ENCODE peak calls at places on chromosomes 11 and 22, in nine cellular contexts. One of them, this sample, is unnamed.

GRCh38 chr22:46528121-46528610 is 9.3 kb downstream of the CELSR1 start:
- DNase-seq in lower leg skin: no peak
- DNase-seq in IMR-90: peak; percentile 64
- DNase-seq in HepG2: peak; percentile 95
- DNase-seq in heart left ventricle: no peak
- DNase-seq in stimulated activated CD4-positive, alpha-beta T cell treated with anti-CD3 and anti-CD28 coated beads, Interleukin-2, amount 100 ng/mL, for 48 hours: no peak
- DNase-seq in fibroblast of lung: peak; percentile 91
- DNase-seq in epithelial cell of proximal tubule: peak; percentile 85
- DNase-seq in progenitor cell of endocrine pancreas: no peak
- DNase-seq in this sample: no peak

GRCh38 chr11:65773784-65774411 is 6.9 kb downstream of the AP5B1 start:
- DNase-seq in stimulated activated CD4-positive, alpha-beta T cell treated with anti-CD3 and anti-CD28 coated beads, Interleukin-2, amount 100 ng/mL, for 48 hours: no peak
- DNase-seq in progenitor cell of endocrine pancreas: no peak
- DNase-seq in IMR-90: no peak
- DNase-seq in HepG2: no peak
- DNase-seq in heart left ventricle: no peak
- DNase-seq in fibroblast of lung: no peak
- DNase-seq in lower leg skin: no peak
- DNase-seq in epithelial cell of proximal tubule: no peak
- DNase-seq in this sample: no peak

GRCh38 chr11:44538375-44539054 is 26.9 kb upstream of the CD82 start:
- DNase-seq in IMR-90: peak; percentile 56
- DNase-seq in heart left ventricle: peak; percentile 77
- DNase-seq in stimulated activated CD4-positive, alpha-beta T cell treated with anti-CD3 and anti-CD28 coated beads, Interleukin-2, amount 100 ng/mL, for 48 hours: peak; percentile 74
- DNase-seq in HepG2: peak; percentile 48
- DNase-seq in progenitor cell of endocrine pancreas: peak; percentile 76
- DNase-seq in fibroblast of lung: peak; percentile 32
- DNase-seq in epithelial cell of proximal tubule: no peak
- DNase-seq in lower leg skin: peak; percentile 61
- DNase-seq in this sample: peak; percentile 80

GRCh38 chr22:47750086-47750485 is 987.6 kb downstream of the TBC1D22A start:
- DNase-seq in lower leg skin: no peak
- DNase-seq in fibroblast of lung: no peak
- DNase-seq in epithelial cell of proximal tubule: no peak
- DNase-seq in HepG2: no peak
- DNase-seq in IMR-90: no peak
- DNase-seq in heart left ventricle: no peak
- DNase-seq in stimulated activated CD4-positive, alpha-beta T cell treated with anti-CD3 and anti-CD28 coated beads, Interleukin-2, amount 100 ng/mL, for 48 hours: no peak
- DNase-seq in progenitor cell of endocrine pancreas: no peak
- DNase-seq in this sample: no peak

GRCh38 chr11:35662649-35663407 is at the start of gene TRIM44:
- DNase-seq in heart left ventricle: peak; percentile 91
- DNase-seq in HepG2: peak; percentile 59
- DNase-seq in stimulated activated CD4-positive, alpha-beta T cell treated with anti-CD3 and anti-CD28 coated beads, Interleukin-2, amount 100 ng/mL, for 48 hours: peak; percentile 77
- DNase-seq in epithelial cell of proximal tubule: no peak
- DNase-seq in progenitor cell of endocrine pancreas: peak; percentile 50
- DNase-seq in fibroblast of lung: peak; percentile 85
- DNase-seq in lower leg skin: peak; percentile 76
- DNase-seq in IMR-90: peak; percentile 81
- DNase-seq in this sample: peak; percentile 92

GRCh38 chr11:56251954-56252353 is at the start of gene OR5T3:
- DNase-seq in epithelial cell of proximal tubule: no peak
- DNase-seq in fibroblast of lung: no peak
- DNase-seq in progenitor cell of endocrine pancreas: no peak
- DNase-seq in stimulated activated CD4-positive, alpha-beta T cell treated with anti-CD3 and anti-CD28 coated beads, Interleukin-2, amount 100 ng/mL, for 48 hours: no peak
- DNase-seq in IMR-90: no peak
- DNase-seq in HepG2: no peak
- DNase-seq in lower leg skin: no peak
- DNase-seq in heart left ventricle: no peak
- DNase-seq in this sample: no peak

GRCh38 chr11:35237860-35238715 is 99.1 kb downstream of the CD44 start:
- DNase-seq in fibroblast of lung: peak; percentile 43
- DNase-seq in HepG2: peak; percentile 47
- DNase-seq in progenitor cell of endocrine pancreas: peak; percentile 17
- DNase-seq in IMR-90: no peak
- DNase-seq in stimulated activated CD4-positive, alpha-beta T cell treated with anti-CD3 and anti-CD28 coated beads, Interleukin-2, amount 100 ng/mL, for 48 hours: peak; percentile 67
- DNase-seq in heart left ventricle: no peak
- DNase-seq in lower leg skin: peak; percentile 44
- DNase-seq in epithelial cell of proximal tubule: no peak
- DNase-seq in this sample: no peak

GRCh38 chr22:24325105-24325757 is 54.6 kb downstream of the SPECC1L start:
- DNase-seq in stimulated activated CD4-positive, alpha-beta T cell treated with anti-CD3 and anti-CD28 coated beads, Interleukin-2, amount 100 ng/mL, for 48 hours: no peak
- DNase-seq in epithelial cell of proximal tubule: peak; percentile 47
- DNase-seq in IMR-90: peak; percentile 92
- DNase-seq in lower leg skin: no peak
- DNase-seq in HepG2: peak; percentile 49
- DNase-seq in fibroblast of lung: peak; percentile 85
- DNase-seq in progenitor cell of endocrine pancreas: no peak
- DNase-seq in heart left ventricle: no peak
- DNase-seq in this sample: no peak

GRCh38 chr11:57349491-57350274 is 11.5 kb downstream of the P2RX3 start:
- DNase-seq in stimulated activated CD4-positive, alpha-beta T cell treated with anti-CD3 and anti-CD28 coated beads, Interleukin-2, amount 100 ng/mL, for 48 hours: peak; percentile 74
- DNase-seq in HepG2: peak; percentile 35
- DNase-seq in lower leg skin: no peak
- DNase-seq in heart left ventricle: peak; percentile 67
- DNase-seq in progenitor cell of endocrine pancreas: peak; percentile 71
- DNase-seq in IMR-90: peak; percentile 33
- DNase-seq in epithelial cell of proximal tubule: no peak
- DNase-seq in fibroblast of lung: peak; percentile 21
- DNase-seq in this sample: no peak

GRCh38 chr11:8681837-8682218 is 637 bp downstream of the TRIM66 start:
- DNase-seq in lower leg skin: no peak
- DNase-seq in fibroblast of lung: no peak
- DNase-seq in progenitor cell of endocrine pancreas: no peak
- DNase-seq in HepG2: no peak
- DNase-seq in IMR-90: no peak
- DNase-seq in stimulated activated CD4-positive, alpha-beta T cell treated with anti-CD3 and anti-CD28 coated beads, Interleukin-2, amount 100 ng/mL, for 48 hours: no peak
- DNase-seq in epithelial cell of proximal tubule: no peak
- DNase-seq in heart left ventricle: no peak
- DNase-seq in this sample: peak; percentile 66

GRCh38 chr11:122668562-122669090 is 13.1 kb downstream of the UBASH3B start:
- DNase-seq in epithelial cell of proximal tubule: no peak
- DNase-seq in stimulated activated CD4-positive, alpha-beta T cell treated with anti-CD3 and anti-CD28 coated beads, Interleukin-2, amount 100 ng/mL, for 48 hours: no peak
- DNase-seq in heart left ventricle: no peak
- DNase-seq in fibroblast of lung: peak; percentile 90
- DNase-seq in HepG2: no peak
- DNase-seq in progenitor cell of endocrine pancreas: no peak
- DNase-seq in lower leg skin: no peak
- DNase-seq in IMR-90: peak; percentile 98
- DNase-seq in this sample: no peak

GRCh38 chr11:65645710-65646109 is 7.8 kb downstream of the SIPA1 start:
- DNase-seq in HepG2: no peak
- DNase-seq in progenitor cell of endocrine pancreas: no peak
- DNase-seq in lower leg skin: no peak
- DNase-seq in fibroblast of lung: peak; percentile 69
- DNase-seq in epithelial cell of proximal tubule: no peak
- DNase-seq in heart left ventricle: no peak
- DNase-seq in IMR-90: peak; percentile 55
- DNase-seq in stimulated activated CD4-positive, alpha-beta T cell treated with anti-CD3 and anti-CD28 coated beads, Interleukin-2, amount 100 ng/mL, for 48 hours: no peak
- DNase-seq in this sample: no peak

GRCh38 chr11:104095791-104096190 is 59.4 kb downstream of the DDI1 start:
- DNase-seq in progenitor cell of endocrine pancreas: no peak
- DNase-seq in heart left ventricle: no peak
- DNase-seq in IMR-90: no peak
- DNase-seq in epithelial cell of proximal tubule: no peak
- DNase-seq in stimulated activated CD4-positive, alpha-beta T cell treated with anti-CD3 and anti-CD28 coated beads, Interleukin-2, amount 100 ng/mL, for 48 hours: no peak
- DNase-seq in lower leg skin: no peak
- DNase-seq in fibroblast of lung: no peak
- DNase-seq in HepG2: no peak
- DNase-seq in this sample: no peak

GRCh38 chr11:75350743-75351540 is 519 bp downstream of the ARRB1 start:
- DNase-seq in epithelial cell of proximal tubule: no peak
- DNase-seq in lower leg skin: no peak
- DNase-seq in progenitor cell of endocrine pancreas: no peak
- DNase-seq in heart left ventricle: peak; percentile 63
- DNase-seq in stimulated activated CD4-positive, alpha-beta T cell treated with anti-CD3 and anti-CD28 coated beads, Interleukin-2, amount 100 ng/mL, for 48 hours: no peak
- DNase-seq in HepG2: no peak
- DNase-seq in IMR-90: peak; percentile 46
- DNase-seq in fibroblast of lung: peak; percentile 49
- DNase-seq in this sample: peak; percentile 72

GRCh38 chr22:27576815-27577564 is 224.6 kb downstream of the MN1 start:
- DNase-seq in lower leg skin: no peak
- DNase-seq in fibroblast of lung: peak; percentile 82
- DNase-seq in heart left ventricle: peak; percentile 75
- DNase-seq in HepG2: no peak
- DNase-seq in epithelial cell of proximal tubule: no peak
- DNase-seq in stimulated activated CD4-positive, alpha-beta T cell treated with anti-CD3 and anti-CD28 coated beads, Interleukin-2, amount 100 ng/mL, for 48 hours: no peak
- DNase-seq in IMR-90: peak; percentile 70
- DNase-seq in progenitor cell of endocrine pancreas: no peak
- DNase-seq in this sample: no peak

GRCh38 chr11:94674005-94674491 is 94.1 kb upstream of the AMOTL1 start:
- DNase-seq in IMR-90: no peak
- DNase-seq in HepG2: no peak
- DNase-seq in heart left ventricle: peak; percentile 32
- DNase-seq in fibroblast of lung: no peak
- DNase-seq in lower leg skin: peak; percentile 13
- DNase-seq in stimulated activated CD4-positive, alpha-beta T cell treated with anti-CD3 and anti-CD28 coated beads, Interleukin-2, amount 100 ng/mL, for 48 hours: no peak
- DNase-seq in progenitor cell of endocrine pancreas: no peak
- DNase-seq in epithelial cell of proximal tubule: no peak
- DNase-seq in this sample: no peak

GRCh38 chr11:128231845-128232410 is 355.4 kb downstream of the ETS1 start:
- DNase-seq in lower leg skin: no peak
- DNase-seq in epithelial cell of proximal tubule: no peak
- DNase-seq in stimulated activated CD4-positive, alpha-beta T cell treated with anti-CD3 and anti-CD28 coated beads, Interleukin-2, amount 100 ng/mL, for 48 hours: no peak
- DNase-seq in fibroblast of lung: no peak
- DNase-seq in IMR-90: no peak
- DNase-seq in heart left ventricle: no peak
- DNase-seq in HepG2: no peak
- DNase-seq in progenitor cell of endocrine pancreas: no peak
- DNase-seq in this sample: no peak

GRCh38 chr11:124746621-124747243 is 5.3 kb downstream of the VSIG2 start:
- DNase-seq in epithelial cell of proximal tubule: peak; percentile 64
- DNase-seq in fibroblast of lung: peak; percentile 58
- DNase-seq in HepG2: peak; percentile 89
- DNase-seq in progenitor cell of endocrine pancreas: peak; percentile 66
- DNase-seq in lower leg skin: no peak
- DNase-seq in IMR-90: peak; percentile 72
- DNase-seq in heart left ventricle: peak; percentile 69
- DNase-seq in stimulated activated CD4-positive, alpha-beta T cell treated with anti-CD3 and anti-CD28 coated beads, Interleukin-2, amount 100 ng/mL, for 48 hours: peak; percentile 68
- DNase-seq in this sample: no peak

GRCh38 chr22:46147471-46148267 is 2.7 kb upstream of the PPARA start:
- DNase-seq in lower leg skin: no peak
- DNase-seq in progenitor cell of endocrine pancreas: no peak
- DNase-seq in HepG2: peak; percentile 73
- DNase-seq in epithelial cell of proximal tubule: no peak
- DNase-seq in heart left ventricle: no peak
- DNase-seq in fibroblast of lung: no peak
- DNase-seq in stimulated activated CD4-positive, alpha-beta T cell treated with anti-CD3 and anti-CD28 coated beads, Interleukin-2, amount 100 ng/mL, for 48 hours: no peak
- DNase-seq in IMR-90: no peak
- DNase-seq in this sample: no peak

GRCh38 chr11:2885017-2885675 is 429 bp downstream of the CDKN1C start:
- DNase-seq in IMR-90: peak; percentile 36
- DNase-seq in progenitor cell of endocrine pancreas: no peak
- DNase-seq in fibroblast of lung: peak; percentile 47
- DNase-seq in lower leg skin: no peak
- DNase-seq in HepG2: no peak
- DNase-seq in epithelial cell of proximal tubule: no peak
- DNase-seq in stimulated activated CD4-positive, alpha-beta T cell treated with anti-CD3 and anti-CD28 coated beads, Interleukin-2, amount 100 ng/mL, for 48 hours: no peak
- DNase-seq in heart left ventricle: peak; percentile 61
- DNase-seq in this sample: no peak

GRCh38 chr22:42717197-42717967 is 3.3 kb downstream of the A4GALT start:
- DNase-seq in heart left ventricle: no peak
- DNase-seq in progenitor cell of endocrine pancreas: no peak
- DNase-seq in epithelial cell of proximal tubule: no peak
- DNase-seq in IMR-90: no peak
- DNase-seq in stimulated activated CD4-positive, alpha-beta T cell treated with anti-CD3 and anti-CD28 coated beads, Interleukin-2, amount 100 ng/mL, for 48 hours: no peak
- DNase-seq in fibroblast of lung: no peak
- DNase-seq in lower leg skin: no peak
- DNase-seq in HepG2: no peak
- DNase-seq in this sample: no peak

GRCh38 chr11:47768090-47768620 is 1.0 kb upstream of the FNBP4 start:
- DNase-seq in stimulated activated CD4-positive, alpha-beta T cell treated with anti-CD3 and anti-CD28 coated beads, Interleukin-2, amount 100 ng/mL, for 48 hours: peak; percentile 24
- DNase-seq in IMR-90: peak; percentile 61
- DNase-seq in fibroblast of lung: peak; percentile 68
- DNase-seq in epithelial cell of proximal tubule: peak; percentile 50
- DNase-seq in HepG2: no peak
- DNase-seq in heart left ventricle: peak; percentile 88
- DNase-seq in lower leg skin: peak; percentile 73
- DNase-seq in progenitor cell of endocrine pancreas: no peak
- DNase-seq in this sample: peak; percentile 79

GRCh38 chr11:64206457-64207246 is at the start of gene FERMT3:
- DNase-seq in lower leg skin: peak; percentile 68
- DNase-seq in fibroblast of lung: no peak
- DNase-seq in HepG2: no peak
- DNase-seq in heart left ventricle: peak; percentile 61
- DNase-seq in stimulated activated CD4-positive, alpha-beta T cell treated with anti-CD3 and anti-CD28 coated beads, Interleukin-2, amount 100 ng/mL, for 48 hours: peak; percentile 66
- DNase-seq in epithelial cell of proximal tubule: no peak
- DNase-seq in IMR-90: no peak
- DNase-seq in progenitor cell of endocrine pancreas: no peak
- DNase-seq in this sample: no peak

GRCh38 chr11:44793350-44794090 is 66.8 kb downstream of the TSPAN18 start:
- DNase-seq in lower leg skin: no peak
- DNase-seq in epithelial cell of proximal tubule: no peak
- DNase-seq in stimulated activated CD4-positive, alpha-beta T cell treated with anti-CD3 and anti-CD28 coated beads, Interleukin-2, amount 100 ng/mL, for 48 hours: no peak
- DNase-seq in progenitor cell of endocrine pancreas: no peak
- DNase-seq in IMR-90: peak; percentile 57
- DNase-seq in heart left ventricle: no peak
- DNase-seq in fibroblast of lung: peak; percentile 27
- DNase-seq in HepG2: no peak
- DNase-seq in this sample: no peak

GRCh38 chr22:26672060-26672471 is 14.7 kb downstream of the MIAT start:
- DNase-seq in fibroblast of lung: no peak
- DNase-seq in HepG2: no peak
- DNase-seq in epithelial cell of proximal tubule: no peak
- DNase-seq in stimulated activated CD4-positive, alpha-beta T cell treated with anti-CD3 and anti-CD28 coated beads, Interleukin-2, amount 100 ng/mL, for 48 hours: no peak
- DNase-seq in IMR-90: no peak
- DNase-seq in lower leg skin: no peak
- DNase-seq in heart left ventricle: no peak
- DNase-seq in progenitor cell of endocrine pancreas: no peak
- DNase-seq in this sample: peak; percentile 82

GRCh38 chr22:20763630-20764029 is 10.3 kb upstream of the SERPIND1 start:
- DNase-seq in fibroblast of lung: no peak
- DNase-seq in HepG2: no peak
- DNase-seq in lower leg skin: no peak
- DNase-seq in epithelial cell of proximal tubule: no peak
- DNase-seq in IMR-90: no peak
- DNase-seq in heart left ventricle: no peak
- DNase-seq in stimulated activated CD4-positive, alpha-beta T cell treated with anti-CD3 and anti-CD28 coated beads, Interleukin-2, amount 100 ng/mL, for 48 hours: no peak
- DNase-seq in progenitor cell of endocrine pancreas: no peak
- DNase-seq in this sample: no peak

GRCh38 chr11:2582958-2583604 is 116.7 kb downstream of the KCNQ1OT1 start:
- DNase-seq in IMR-90: no peak
- DNase-seq in progenitor cell of endocrine pancreas: peak; percentile 7
- DNase-seq in heart left ventricle: no peak
- DNase-seq in lower leg skin: no peak
- DNase-seq in stimulated activated CD4-positive, alpha-beta T cell treated with anti-CD3 and anti-CD28 coated beads, Interleukin-2, amount 100 ng/mL, for 48 hours: no peak
- DNase-seq in HepG2: no peak
- DNase-seq in fibroblast of lung: no peak
- DNase-seq in epithelial cell of proximal tubule: no peak
- DNase-seq in this sample: peak; percentile 57

GRCh38 chr11:10303558-10304363 is 1.1 kb upstream of the ADM start:
- DNase-seq in fibroblast of lung: peak; percentile 41
- DNase-seq in stimulated activated CD4-positive, alpha-beta T cell treated with anti-CD3 and anti-CD28 coated beads, Interleukin-2, amount 100 ng/mL, for 48 hours: no peak
- DNase-seq in heart left ventricle: no peak
- DNase-seq in progenitor cell of endocrine pancreas: no peak
- DNase-seq in lower leg skin: peak; percentile 46
- DNase-seq in HepG2: peak; percentile 44
- DNase-seq in IMR-90: peak; percentile 68
- DNase-seq in epithelial cell of proximal tubule: no peak
- DNase-seq in this sample: no peak

GRCh38 chr22:20239063-20239950 is 28.8 kb downstream of the RTN4R start:
- DNase-seq in progenitor cell of endocrine pancreas: no peak
- DNase-seq in fibroblast of lung: peak; percentile 37
- DNase-seq in heart left ventricle: peak; percentile 70
- DNase-seq in lower leg skin: no peak
- DNase-seq in HepG2: no peak
- DNase-seq in stimulated activated CD4-positive, alpha-beta T cell treated with anti-CD3 and anti-CD28 coated beads, Interleukin-2, amount 100 ng/mL, for 48 hours: no peak
- DNase-seq in IMR-90: peak; percentile 17
- DNase-seq in epithelial cell of proximal tubule: no peak
- DNase-seq in this sample: no peak

GRCh38 chr22:45785458-45785857 is 113.8 kb downstream of the ATXN10 start:
- DNase-seq in progenitor cell of endocrine pancreas: no peak
- DNase-seq in HepG2: peak; percentile 28
- DNase-seq in heart left ventricle: no peak
- DNase-seq in epithelial cell of proximal tubule: peak; percentile 82
- DNase-seq in stimulated activated CD4-positive, alpha-beta T cell treated with anti-CD3 and anti-CD28 coated beads, Interleukin-2, amount 100 ng/mL, for 48 hours: no peak
- DNase-seq in fibroblast of lung: peak; percentile 83
- DNase-seq in IMR-90: peak; percentile 44
- DNase-seq in lower leg skin: no peak
- DNase-seq in this sample: no peak

GRCh38 chr11:79431535-79431934 is 9.3 kb downstream of the TENM4 start:
- DNase-seq in fibroblast of lung: peak; percentile 92
- DNase-seq in progenitor cell of endocrine pancreas: no peak
- DNase-seq in HepG2: no peak
- DNase-seq in heart left ventricle: no peak
- DNase-seq in IMR-90: peak; percentile 89
- DNase-seq in lower leg skin: no peak
- DNase-seq in epithelial cell of proximal tubule: peak; percentile 72
- DNase-seq in stimulated activated CD4-positive, alpha-beta T cell treated with anti-CD3 and anti-CD28 coated beads, Interleukin-2, amount 100 ng/mL, for 48 hours: no peak
- DNase-seq in this sample: no peak

This sample was measured in coronary artery.